ENCODE peak calls at places on chromosomes 2 and 18, in nine cellular contexts. L is frontal cortex; U is germinal center; Y is T-helper 9 cell; R is activated CD4-positive, alpha-beta memory T cell treated with anti-CD3 and anti-CD28 coated beads, Interleukin-2, amount 10 ng/mL, durations not matched to agents 7 days and 5 days; E is HEK293T; B is NCI-H460; Q is Right ventricle myocardium superior; C is GM13977. H is an unnamed sample.

GRCh38 chr2:96608459-96609455 is 29.4 kb downstream of the KANSL3 start:
- DNase-seq in C (no peak), Q (peak; percentile 44), L (no peak), Y (no peak), B (no peak), E (no peak), U (no peak), R (no peak), H (no peak)

GRCh38 chr2:204691911-204692510 is 146.7 kb downstream of the PARD3B start:
- DNase-seq in Q (no peak), B (peak; percentile 86), L (peak; percentile 5), R (peak; percentile 19), U (no peak), Y (no peak), E (peak; percentile 54), C (peak; percentile 7), H (no peak)

GRCh38 chr2:144514731-144515424 is 5.0 kb downstream of the ZEB2 start:
- DNase-seq in E (no peak), C (no peak), L (no peak), B (no peak), U (no peak), Y (no peak), Q (peak; percentile 52), R (no peak), H (no peak)

GRCh38 chr2:149149007-149149297 is 110.5 kb downstream of the LYPD6B start:
- DNase-seq in Y (no peak), B (no peak), L (no peak), C (no peak), U (no peak), R (no peak), E (no peak), Q (no peak), H (no peak)

GRCh38 chr2:30948120-30948519 is 140.9 kb upstream of the CAPN13 start:
- DNase-seq in R (no peak), U (no peak), Y (no peak), L (no peak), E (no peak), B (no peak), C (no peak), Q (no peak), H (no peak)

GRCh38 chr2:85861180-85861579 is 27.6 kb downstream of the ST3GAL5 start:
- DNase-seq in R (no peak), Q (no peak), L (no peak), E (no peak), Y (no peak), B (no peak), U (peak; percentile 32), C (no peak), H (no peak)

GRCh38 chr2:122194546-122194945 is 439.1 kb downstream of the TSN start:
- DNase-seq in L (no peak), E (no peak), Q (no peak), R (no peak), Y (no peak), C (no peak), U (no peak), B (no peak), H (no peak)

GRCh38 chr18:2984703-2985261 is 28.2 kb downstream of the LPIN2 start:
- DNase-seq in C (no peak), U (no peak), Y (no peak), R (no peak), E (no peak), Q (no peak), L (no peak), B (no peak), H (no peak)

GRCh38 chr18:22813648-22814328 is 119.3 kb upstream of the RBBP8 start:
- DNase-seq in R (no peak), Y (no peak), C (peak; percentile 33), L (no peak), U (no peak), B (peak; percentile 6), Q (no peak), E (peak; percentile 58), H (peak; percentile 46)

GRCh38 chr2:177391822-177392372 is 676 bp upstream of the AGPS start:
- DNase-seq in L (no peak), B (no peak), E (no peak), U (no peak), Y (no peak), Q (no peak), R (no peak), C (no peak), H (no peak)

GRCh38 chr2:42196403-42197267 is 27.5 kb downstream of the EML4 start:
- DNase-seq in B (peak; percentile 30), C (peak; percentile 23), L (peak; percentile 22), E (peak; percentile 59), Q (no peak), R (peak; percentile 31), Y (peak; percentile 15), U (peak; percentile 44), H (peak; percentile 51)